ENCODE peak calls at places on chromosomes 12 and 14, in six cellular contexts. T is stimulated activated CD4-positive, alpha-beta T cell treated with anti-CD3 and anti-CD28 coated beads, Interleukin-2, amount 100 ng/mL, for 24 hours; Y is pons; H is T follicular helper cell; X is hippocampal formation; R is NCI-H345. U is an unnamed sample.

GRCh38 chr14:43894534-43894933 is 612.5 kb downstream of the FSCB start:
- DNase-seq in H (no peak), X (no peak), T (no peak), Y (no peak), R (no peak), U (no peak)

GRCh38 chr14:65226824-65227604 is 124.7 kb upstream of the MAX start:
- DNase-seq in T (no peak), H (no peak), Y (no peak), R (peak; percentile 11), X (no peak), U (no peak)

GRCh38 chr12:98758331-98758730 is 113.2 kb downstream of the APAF1 start:
- DNase-seq in H (no peak), R (no peak), T (no peak), X (peak; percentile 76), Y (peak; percentile 89), U (no peak)

GRCh38 chr12:51601241-51601640 is 10.2 kb downstream of the SCN8A start:
- DNase-seq in T (no peak), Y (no peak), X (no peak), H (no peak), R (no peak), U (no peak)

GRCh38 chr12:79841248-79841877 is 93.5 kb downstream of the PPP1R12A start:
- DNase-seq in H (no peak), Y (no peak), X (no peak), R (no peak), T (no peak), U (no peak)

GRCh38 chr14:60878536-60878935 is 102.3 kb downstream of the TRMT5 start:
- DNase-seq in X (no peak), T (no peak), Y (no peak), H (no peak), R (no peak), U (no peak)

GRCh38 chr12:56768424-56768823 is 5.3 kb downstream of the HSD17B6 start:
- DNase-seq in H (no peak), R (no peak), T (no peak), Y (no peak), X (no peak), U (no peak)

GRCh38 chr12:107251288-107251687 is 157.9 kb upstream of the CRY1 start:
- DNase-seq in T (no peak), R (no peak), X (no peak), H (no peak), Y (no peak), U (no peak)

GRCh38 chr14:77707724-77708408 is at the start of the genes ALKBH1 and SLIRP:
- DNase-seq in Y (peak; percentile 91), H (peak; percentile 85), R (peak; percentile 90), X (peak; percentile 82), T (peak; percentile 90), U (peak; percentile 82)

GRCh38 chr14:77302926-77303325 is 17.8 kb downstream of the POMT2 start:
- DNase-seq in X (no peak), H (no peak), R (peak; percentile 16), T (peak; percentile 49), Y (no peak), U (peak; percentile 30)

GRCh38 chr12:114668905-114669304 is 15.1 kb downstream of the TBX3 start:
- DNase-seq in Y (no peak), H (no peak), T (no peak), R (no peak), X (no peak), U (no peak)

GRCh38 chr12:25997401-25997973 is 39.0 kb downstream of the RASSF8 start:
- DNase-seq in Y (no peak), X (no peak), H (no peak), R (no peak), T (no peak), U (no peak)

GRCh38 chr14:100406505-100407131 is 83.5 kb downstream of the SLC25A47 start:
- DNase-seq in T (no peak), H (no peak), X (no peak), R (no peak), Y (no peak), U (peak; percentile 32)

GRCh38 chr12:7116196-7116595 is 7.2 kb upstream of the C1RL start:
- DNase-seq in H (no peak), R (no peak), Y (no peak), T (no peak), X (no peak), U (no peak)

GRCh38 chr12:66756631-66757030 is 77.8 kb upstream of the GRIP1 start:
- DNase-seq in X (no peak), Y (no peak), H (no peak), T (no peak), R (no peak), U (no peak)

GRCh38 chr12:100826323-100826722 is 31.7 kb downstream of the ANO4 start:
- DNase-seq in R (no peak), Y (peak; percentile 34), T (no peak), X (peak; percentile 10), H (no peak), U (no peak)

GRCh38 chr14:92651106-92651792 is 97.2 kb downstream of the LGMN start:
- DNase-seq in Y (peak; percentile 49), R (no peak), X (peak; percentile 16), T (peak; percentile 79), H (peak; percentile 52), U (peak; percentile 76)

GRCh38 chr14:92613008-92613658 is 99.6 kb downstream of the RIN3 start:
- DNase-seq in T (peak; percentile 78), Y (no peak), R (peak; percentile 31), H (peak; percentile 28), X (no peak), U (peak; percentile 29)

GRCh38 chr14:85856430-85856829 is 326.5 kb downstream of the FLRT2 start:
- DNase-seq in H (no peak), R (no peak), X (no peak), T (no peak), Y (peak; percentile 49), U (no peak)

GRCh38 chr12:49051777-49052438 is 8.7 kb downstream of the KMT2D start:
- DNase-seq in T (no peak), R (no peak), Y (no peak), H (no peak), X (no peak), U (no peak)

GRCh38 chr14:49975286-49975685 is 82.4 kb downstream of the ARF6 start:
- DNase-seq in R (no peak), X (no peak), Y (no peak), T (no peak), H (no peak), U (no peak)

GRCh38 chr14:102029956-102030355 is 56.9 kb downstream of the HSP90AA1 start:
- DNase-seq in H (no peak), Y (no peak), T (no peak), R (no peak), X (no peak), U (no peak)

GRCh38 chr12:58906917-58907316 is 13.4 kb downstream of the LRIG3 start:
- DNase-seq in H (no peak), X (no peak), Y (no peak), T (no peak), R (no peak), U (no peak)

GRCh38 chr14:72682188-72682587 is 211.7 kb downstream of the DPF3 start:
- DNase-seq in Y (no peak), X (no peak), T (no peak), R (no peak), H (no peak), U (no peak)

GRCh38 chr14:54369343-54369742 is 27.5 kb upstream of the CDKN3 start:
- DNase-seq in H (no peak), T (no peak), R (no peak), X (no peak), Y (no peak), U (no peak)

GRCh38 chr12:89949457-89950195 is 241.0 kb upstream of the ATP2B1 start:
- DNase-seq in H (peak; percentile 52), Y (no peak), R (no peak), T (peak; percentile 48), X (no peak), U (peak; percentile 38)

GRCh38 chr12:49903351-49903699 is 375 bp downstream of the FAIM2 start:
- DNase-seq in X (no peak), H (no peak), T (no peak), R (no peak), Y (no peak), U (no peak)

GRCh38 chr12:113069149-113069548 is 12.6 kb downstream of the DTX1 start:
- DNase-seq in Y (no peak), H (no peak), R (no peak), T (no peak), X (no peak), U (no peak)

GRCh38 chr12:1130164-1130563 is 139.1 kb downstream of the ERC1 start:
- DNase-seq in T (no peak), X (no peak), R (no peak), H (no peak), Y (no peak), U (no peak)

GRCh38 chr14:23398348-23398747 is 9.7 kb downstream of the MYH6 start:
- DNase-seq in X (no peak), R (peak; percentile 54), T (no peak), Y (no peak), H (no peak), U (no peak)

GRCh38 chr12:1282670-1283361 is 291.8 kb downstream of the ERC1 start:
- DNase-seq in H (no peak), R (no peak), X (no peak), Y (no peak), T (no peak), U (no peak)

GRCh38 chr14:75283162-75283883 is 4.7 kb downstream of the FOS start:
- DNase-seq in H (no peak), Y (no peak), X (no peak), R (no peak), T (no peak), U (no peak)

GRCh38 chr14:105090493-105091334 is 25.5 kb upstream of the GPR132 start:
- DNase-seq in Y (peak; percentile 63), X (peak; percentile 53), R (peak; percentile 82), H (peak; percentile 75), T (peak; percentile 93), U (peak; percentile 78)

U was measured in activated T-helper 2 cell treated with anti-CD3 and anti-CD28 coated beads, Interferon-gamma antibody, Interleukin-2, Interleukin-4, amounts not matched to agents 10 μg/mL and 5 μg/mL and 100 μg/mL, durations not matched to agents 14 hours and 24 hours and 36 hours.